ENCODE peak calls at places on chromosomes 1 and 21, in four cellular contexts. C is GM04503, N is LoVo, X is right lobe of liver. M is an unnamed sample.

GRCh38 chr1:66022904-66023620 is 230.4 kb downstream of the PDE4B start:
- DNase-seq in C (no peak), N (no peak), X (no peak), M (no peak)

GRCh38 chr1:12159826-12160225 is 7.0 kb upstream of the TNFRSF1B start:
- DNase-seq in C (no peak), N (peak), X (no peak), M (no peak)

GRCh38 chr1:204232530-204232929 is 18.7 kb upstream of the GOLT1A start:
- DNase-seq in C (no peak), N (no peak), X (no peak), M (no peak)

GRCh38 chr1:18560692-18561091 is 70.0 kb upstream of the PAX7 start:
- DNase-seq in C (no peak), N (no peak), X (no peak), M (no peak)

GRCh38 chr1:160707171-160708109 is 4.2 kb downstream of the CD48 start:
- DNase-seq in C (no peak), N (no peak), X (no peak), M (no peak)

GRCh38 chr1:19756480-19756879 is 43.2 kb downstream of the TMCO4 start:
- DNase-seq in C (no peak), N (peak), X (no peak), M (no peak)

GRCh38 chr1:173202430-173203145 is 4.5 kb downstream of the TNFSF4 start:
- DNase-seq in C (peak), N (peak), X (no peak), M (no peak)

GRCh38 chr1:155227261-155228095 is 19.0 kb downstream of the MTX1 start:
- DNase-seq in C (peak), N (peak), X (peak), M (peak)

GRCh38 chr1:87810166-87810565 is 481.5 kb downstream of the LMO4 start:
- DNase-seq in C (no peak), N (no peak), X (no peak), M (no peak)

GRCh38 chr1:23099171-23099536 is 69.5 kb downstream of the LUZP1 start:
- DNase-seq in C (no peak), N (no peak), X (no peak), M (no peak)

GRCh38 chr21:27475363-27475955 is 508.6 kb upstream of the ADAMTS5 start:
- DNase-seq in C (no peak), N (no peak), X (no peak), M (no peak)

GRCh38 chr1:156897078-156897825 is 3.7 kb downstream of the PEAR1 start:
- DNase-seq in C (no peak), N (peak), X (peak), M (no peak)

GRCh38 chr1:8871539-8871935 is 6.9 kb downstream of the ENO1 start:
- DNase-seq in C (no peak), N (no peak), X (no peak), M (no peak)

GRCh38 chr21:26091480-26092018 is 79.0 kb downstream of the APP start:
- DNase-seq in C (no peak), N (no peak), X (no peak), M (no peak)

GRCh38 chr1:231926340-231926739 is 299.8 kb downstream of the DISC1 start:
- DNase-seq in C (no peak), N (no peak), X (no peak), M (no peak)